ENCODE peak calls at places on chromosomes 6 and 20, in seven cellular contexts. One of them, this sample, is unnamed.

GRCh38 chr6:18501313-18502013 is 114.3 kb downstream of the RNF144B start:
- DNase-seq in activated T-helper 1 cell treated with anti-CD3 and anti-CD28 coated beads, Interleukin-2, amount 50 U/mL, for 16 hours: no peak
- DNase-seq in NCI-H345: no peak
- DNase-seq in ovary: no peak
- DNase-seq in choroid plexus epithelial cell: peak; percentile 93
- DNase-seq in aorta: peak; percentile 86
- DNase-seq in posterior cingulate gyrus: no peak
- DNase-seq in this sample: no peak

GRCh38 chr6:27176096-27176495 is 71.4 kb upstream of the PRSS16 start:
- DNase-seq in choroid plexus epithelial cell: peak; percentile 23
- DNase-seq in NCI-H345: no peak
- DNase-seq in activated T-helper 1 cell treated with anti-CD3 and anti-CD28 coated beads, Interleukin-2, amount 50 U/mL, for 16 hours: no peak
- DNase-seq in aorta: no peak
- DNase-seq in ovary: no peak
- DNase-seq in posterior cingulate gyrus: no peak
- DNase-seq in this sample: no peak

GRCh38 chr6:48388045-48388444 is 277.0 kb upstream of the PTCHD4 start:
- DNase-seq in ovary: no peak
- DNase-seq in NCI-H345: peak; percentile 45
- DNase-seq in activated T-helper 1 cell treated with anti-CD3 and anti-CD28 coated beads, Interleukin-2, amount 50 U/mL, for 16 hours: no peak
- DNase-seq in aorta: no peak
- DNase-seq in posterior cingulate gyrus: no peak
- DNase-seq in choroid plexus epithelial cell: no peak
- DNase-seq in this sample: no peak

GRCh38 chr20:41900292-41900691 is 282.1 kb upstream of the CHD6 start:
- DNase-seq in ovary: no peak
- DNase-seq in choroid plexus epithelial cell: no peak
- DNase-seq in activated T-helper 1 cell treated with anti-CD3 and anti-CD28 coated beads, Interleukin-2, amount 50 U/mL, for 16 hours: no peak
- DNase-seq in aorta: no peak
- DNase-seq in NCI-H345: no peak
- DNase-seq in posterior cingulate gyrus: no peak
- DNase-seq in this sample: no peak

GRCh38 chr6:113306552-113307145 is 550.5 kb upstream of the MARCKS start:
- DNase-seq in choroid plexus epithelial cell: peak; percentile 30
- DNase-seq in ovary: peak; percentile 29
- DNase-seq in aorta: peak; percentile 45
- DNase-seq in posterior cingulate gyrus: peak; percentile 16
- DNase-seq in NCI-H345: peak; percentile 15
- DNase-seq in activated T-helper 1 cell treated with anti-CD3 and anti-CD28 coated beads, Interleukin-2, amount 50 U/mL, for 16 hours: peak; percentile 0
- DNase-seq in this sample: no peak

GRCh38 chr6:108684809-108685329 is 124.2 kb downstream of the FOXO3 start:
- DNase-seq in ovary: no peak
- DNase-seq in choroid plexus epithelial cell: no peak
- DNase-seq in NCI-H345: no peak
- DNase-seq in aorta: no peak
- DNase-seq in posterior cingulate gyrus: no peak
- DNase-seq in activated T-helper 1 cell treated with anti-CD3 and anti-CD28 coated beads, Interleukin-2, amount 50 U/mL, for 16 hours: no peak
- DNase-seq in this sample: no peak

GRCh38 chr20:48278961-48279481 is 493.7 kb upstream of the SULF2 start:
- DNase-seq in ovary: no peak
- DNase-seq in choroid plexus epithelial cell: peak; percentile 69
- DNase-seq in activated T-helper 1 cell treated with anti-CD3 and anti-CD28 coated beads, Interleukin-2, amount 50 U/mL, for 16 hours: no peak
- DNase-seq in aorta: no peak
- DNase-seq in NCI-H345: no peak
- DNase-seq in posterior cingulate gyrus: no peak
- DNase-seq in this sample: no peak

GRCh38 chr6:45420909-45421699 is 43.4 kb upstream of the SUPT3H start:
- DNase-seq in activated T-helper 1 cell treated with anti-CD3 and anti-CD28 coated beads, Interleukin-2, amount 50 U/mL, for 16 hours: no peak
- DNase-seq in NCI-H345: no peak
- DNase-seq in posterior cingulate gyrus: no peak
- DNase-seq in ovary: no peak
- DNase-seq in choroid plexus epithelial cell: peak; percentile 43
- DNase-seq in aorta: no peak
- DNase-seq in this sample: no peak

GRCh38 chr20:60632420-60633262 is 619.4 kb upstream of the CDH4 start:
- DNase-seq in aorta: no peak
- DNase-seq in choroid plexus epithelial cell: no peak
- DNase-seq in NCI-H345: no peak
- DNase-seq in posterior cingulate gyrus: no peak
- DNase-seq in ovary: no peak
- DNase-seq in activated T-helper 1 cell treated with anti-CD3 and anti-CD28 coated beads, Interleukin-2, amount 50 U/mL, for 16 hours: no peak
- DNase-seq in this sample: no peak

GRCh38 chr6:79694156-79694555 is 63.0 kb downstream of the SH3BGRL2 start:
- DNase-seq in ovary: no peak
- DNase-seq in posterior cingulate gyrus: no peak
- DNase-seq in choroid plexus epithelial cell: no peak
- DNase-seq in NCI-H345: no peak
- DNase-seq in aorta: no peak
- DNase-seq in activated T-helper 1 cell treated with anti-CD3 and anti-CD28 coated beads, Interleukin-2, amount 50 U/mL, for 16 hours: no peak
- DNase-seq in this sample: no peak

GRCh38 chr6:20034408-20034769 is 177.9 kb downstream of the MBOAT1 start:
- DNase-seq in activated T-helper 1 cell treated with anti-CD3 and anti-CD28 coated beads, Interleukin-2, amount 50 U/mL, for 16 hours: no peak
- DNase-seq in choroid plexus epithelial cell: no peak
- DNase-seq in NCI-H345: no peak
- DNase-seq in posterior cingulate gyrus: no peak
- DNase-seq in aorta: no peak
- DNase-seq in ovary: no peak
- DNase-seq in this sample: no peak

GRCh38 chr20:54350415-54350814 is 125.0 kb upstream of the DOK5 start:
- DNase-seq in NCI-H345: no peak
- DNase-seq in aorta: no peak
- DNase-seq in ovary: no peak
- DNase-seq in posterior cingulate gyrus: no peak
- DNase-seq in choroid plexus epithelial cell: peak; percentile 67
- DNase-seq in activated T-helper 1 cell treated with anti-CD3 and anti-CD28 coated beads, Interleukin-2, amount 50 U/mL, for 16 hours: no peak
- DNase-seq in this sample: no peak

GRCh38 chr6:72250664-72251063 is 364.3 kb downstream of the RIMS1 start:
- DNase-seq in activated T-helper 1 cell treated with anti-CD3 and anti-CD28 coated beads, Interleukin-2, amount 50 U/mL, for 16 hours: no peak
- DNase-seq in posterior cingulate gyrus: no peak
- DNase-seq in aorta: no peak
- DNase-seq in ovary: no peak
- DNase-seq in NCI-H345: no peak
- DNase-seq in choroid plexus epithelial cell: peak; percentile 40
- DNase-seq in this sample: no peak

GRCh38 chr6:24307881-24308280 is 50.0 kb downstream of the DCDC2 start:
- DNase-seq in activated T-helper 1 cell treated with anti-CD3 and anti-CD28 coated beads, Interleukin-2, amount 50 U/mL, for 16 hours: no peak
- DNase-seq in aorta: no peak
- DNase-seq in choroid plexus epithelial cell: peak; percentile 57
- DNase-seq in posterior cingulate gyrus: no peak
- DNase-seq in NCI-H345: no peak
- DNase-seq in ovary: no peak
- DNase-seq in this sample: no peak

GRCh38 chr6:169648617-169649016 is 53.2 kb downstream of the WDR27 start:
- DNase-seq in choroid plexus epithelial cell: no peak
- DNase-seq in aorta: no peak
- DNase-seq in ovary: no peak
- DNase-seq in activated T-helper 1 cell treated with anti-CD3 and anti-CD28 coated beads, Interleukin-2, amount 50 U/mL, for 16 hours: no peak
- DNase-seq in posterior cingulate gyrus: no peak
- DNase-seq in NCI-H345: no peak
- DNase-seq in this sample: no peak

GRCh38 chr6:140344149-140344913 is 969.9 kb upstream of the CITED2 start:
- DNase-seq in NCI-H345: no peak
- DNase-seq in posterior cingulate gyrus: no peak
- DNase-seq in ovary: no peak
- DNase-seq in activated T-helper 1 cell treated with anti-CD3 and anti-CD28 coated beads, Interleukin-2, amount 50 U/mL, for 16 hours: no peak
- DNase-seq in aorta: no peak
- DNase-seq in choroid plexus epithelial cell: peak; percentile 67
- DNase-seq in this sample: no peak

GRCh38 chr20:48486065-48486464 is 341.7 kb downstream of the PREX1 start:
- DNase-seq in posterior cingulate gyrus: no peak
- DNase-seq in ovary: no peak
- DNase-seq in choroid plexus epithelial cell: no peak
- DNase-seq in aorta: peak; percentile 6
- DNase-seq in NCI-H345: no peak
- DNase-seq in activated T-helper 1 cell treated with anti-CD3 and anti-CD28 coated beads, Interleukin-2, amount 50 U/mL, for 16 hours: no peak
- DNase-seq in this sample: no peak

GRCh38 chr20:31915491-31916280 is 36.2 kb downstream of the PDRG1 start:
- DNase-seq in activated T-helper 1 cell treated with anti-CD3 and anti-CD28 coated beads, Interleukin-2, amount 50 U/mL, for 16 hours: no peak
- DNase-seq in ovary: no peak
- DNase-seq in aorta: no peak
- DNase-seq in NCI-H345: no peak
- DNase-seq in posterior cingulate gyrus: no peak
- DNase-seq in choroid plexus epithelial cell: no peak
- DNase-seq in this sample: no peak

This sample was measured in central memory CD8-positive, alpha-beta T cell.